ENCODE peak calls at places on chromosomes 1 and 21, in nine cellular contexts. M, F, R, K, Q, X, W, S and C are unnamed samples.

GRCh38 chr1:69911301-69911801 is 294.0 kb downstream of the LRRC40 start:
- DNase-seq in M (no peak), F (no peak), R (no peak), K (no peak), Q (no peak), X (no peak), W (no peak), S (no peak), C (no peak)

GRCh38 chr1:27568247-27569087 is 35.5 kb downstream of the AHDC1 start:
- DNase-seq in M (peak; percentile 99), F (peak; percentile 98), R (peak; percentile 96), K (peak; percentile 95), Q (peak; percentile 98), X (peak; percentile 99), W (peak; percentile 93), S (peak; percentile 98), C (peak; percentile 90)

GRCh38 chr1:228668553-228669400 is 66.5 kb upstream of the RHOU start:
- DNase-seq in M (no peak), F (peak; percentile 85), R (no peak), K (no peak), Q (peak; percentile 27), X (no peak), W (no peak), S (no peak), C (no peak)

GRCh38 chr1:167460836-167461235 is 57.5 kb downstream of the CD247 start:
- DNase-seq in M (no peak), F (no peak), R (no peak), K (no peak), Q (no peak), X (no peak), W (peak; percentile 76), S (peak; percentile 60), C (no peak)

GRCh38 chr1:244368279-244368678 is 83.4 kb downstream of the ADSS2 start:
- DNase-seq in M (no peak), F (no peak), R (no peak), K (no peak), Q (no peak), X (no peak), W (no peak), S (no peak), C (no peak)

GRCh38 chr1:22639286-22639685 is 2.9 kb downstream of the C1QA start:
- DNase-seq in M (no peak), F (peak; percentile 75), R (no peak), K (peak; percentile 27), Q (no peak), X (no peak), W (no peak), S (peak; percentile 55), C (no peak)

GRCh38 chr1:206895320-206895719 is 1.9 kb upstream of the IL24 start:
- DNase-seq in M (no peak), F (no peak), R (no peak), K (no peak), Q (no peak), X (no peak), W (no peak), S (no peak), C (no peak)

GRCh38 chr1:184867866-184868585 is 106.3 kb downstream of the NIBAN1 start:
- DNase-seq in M (no peak), F (no peak), R (no peak), K (no peak), Q (no peak), X (no peak), W (no peak), S (no peak), C (no peak)

GRCh38 chr1:248681651-248682050 is 20.9 kb downstream of the OR14I1 start:
- DNase-seq in M (no peak), F (no peak), R (no peak), K (no peak), Q (no peak), X (no peak), W (no peak), S (no peak), C (no peak)

GRCh38 chr1:33007190-33008050 is 29.3 kb downstream of the AK2 start:
- DNase-seq in M (no peak), F (no peak), R (no peak), K (no peak), Q (no peak), X (no peak), W (no peak), S (no peak), C (no peak)

GRCh38 chr1:84721152-84721551 is 30.9 kb upstream of the SSX2IP start:
- DNase-seq in M (no peak), F (no peak), R (no peak), K (no peak), Q (no peak), X (no peak), W (no peak), S (no peak), C (no peak)

GRCh38 chr1:224503161-224504118 is 68.8 kb upstream of the WDR26 start:
- DNase-seq in M (peak; percentile 92), F (peak; percentile 98), R (peak; percentile 93), K (peak; percentile 94), Q (peak; percentile 94), X (peak; percentile 84), W (no peak), S (peak; percentile 90), C (no peak)

GRCh38 chr21:45894107-45894810 is 87.3 kb upstream of the COL6A1 start:
- DNase-seq in M (no peak), F (peak; percentile 92), R (peak; percentile 77), K (peak; percentile 53), Q (no peak), X (no peak), W (no peak), S (no peak), C (no peak)

DNA sequence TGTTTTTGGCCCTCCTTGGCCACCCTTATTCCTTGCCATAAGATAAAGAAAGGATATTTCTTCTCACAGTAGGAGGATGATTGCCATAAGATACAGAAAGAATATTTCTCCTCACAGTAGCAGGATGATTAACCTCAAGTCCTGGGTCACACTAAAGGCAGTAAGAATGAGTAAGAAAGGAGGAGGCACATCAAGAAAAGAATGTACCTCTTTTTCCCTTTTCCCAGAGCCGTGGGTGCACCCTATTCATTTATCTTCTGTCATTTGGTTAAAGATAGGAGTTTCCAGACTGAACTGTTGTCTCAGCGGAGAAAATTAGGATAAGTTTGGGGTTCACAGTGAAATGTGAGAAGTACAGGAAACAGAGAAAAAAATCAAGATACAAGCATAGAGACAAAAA is 52.5 kb downstream of the LRRC8C start:
- DNase-seq in M (no peak), F (no peak), R (no peak), K (no peak), Q (no peak), X (no peak), W (no peak), S (no peak), C (no peak)
- H3K9me3 ChIP-seq in M (no peaks in the 10 kb centered on the region), F (no peaks in the 10 kb centered on the region), R (no peaks in the 10 kb centered on the region), K (no peaks in the 10 kb centered on the region), Q (no peaks in the 10 kb centered on the region), X (no peaks in the 10 kb centered on the region), W (no peaks in the 10 kb centered on the region), S (no peaks in the 10 kb centered on the region), C (no peaks in the 10 kb centered on the region)

GRCh38 chr21:24938592-24938991 is 668.7 kb downstream of the MRPL39 start:
- DNase-seq in M (no peak), F (no peak), R (no peak), K (no peak), Q (no peak), X (no peak), W (no peak), S (no peak), C (no peak)
- H3K9me3 ChIP-seq in M (no peaks in the 10 kb centered on the region), F (no peaks in the 10 kb centered on the region), R (no peaks in the 10 kb centered on the region), K (no peaks in the 10 kb centered on the region), Q (no peaks in the 10 kb centered on the region), X (no peaks in the 10 kb centered on the region), W (no peaks in the 10 kb centered on the region), S (no peaks in the 10 kb centered on the region), C (no peaks in the 10 kb centered on the region)

GRCh38 chr1:40479156-40479555 is 2.1 kb downstream of the ZFP69 start:
- DNase-seq in M (no peak), F (no peak), R (no peak), K (no peak), Q (no peak), X (no peak), W (no peak), S (no peak), C (no peak)
- H3K9me3 ChIP-seq in M (peaks cover 4% of the 10 kb centered on the region), F (no peaks in the 10 kb centered on the region), R (peaks cover 17% of the 10 kb centered on the region), K (peaks cover 34% of the 10 kb centered on the region), Q (no peaks in the 10 kb centered on the region), X (no peaks in the 10 kb centered on the region), W (no peaks in the 10 kb centered on the region), S (peaks cover 15% of the 10 kb centered on the region), C (peaks cover 4% of the 10 kb centered on the region)

GRCh38 chr1:94434339-94435092 is 16.3 kb downstream of the ABCD3 start:
- DNase-seq in M (no peak), F (no peak), R (no peak), K (no peak), Q (no peak), X (no peak), W (no peak), S (no peak), C (no peak)

GRCh38 chr1:94438692-94439276 is 20.6 kb downstream of the ABCD3 start:
- DNase-seq in M (no peak), F (no peak), R (no peak), K (no peak), Q (no peak), X (no peak), W (no peak), S (no peak), C (no peak)

GRCh38 chr1:94440088-94440487 is 21.9 kb downstream of the ABCD3 start:
- DNase-seq in M (no peak), F (no peak), R (no peak), K (no peak), Q (no peak), X (no peak), W (no peak), S (no peak), C (no peak)
- H3K9me3 ChIP-seq in M (peaks cover 20% of the 10 kb centered on the region), F (no peaks in the 10 kb centered on the region), R (no peaks in the 10 kb centered on the region), K (peaks cover 37% of the 10 kb centered on the region), Q (peaks cover 5% of the 10 kb centered on the region), X (no peaks in the 10 kb centered on the region), W (no peaks in the 10 kb centered on the region), S (peaks cover 7% of the 10 kb centered on the region), C (peaks cover 4% of the 10 kb centered on the region)

GRCh38 chr1:180380259-180381183 is 121.9 kb downstream of the ACBD6 start:
- DNase-seq in M (no peak), F (no peak), R (no peak), K (no peak), Q (no peak), X (no peak), W (no peak), S (no peak), C (no peak)
- H3K9me3 ChIP-seq in M (peaks cover 19% of the 10 kb centered on the region), F (peaks cover 3% of the 10 kb centered on the region), R (peaks cover 22% of the 10 kb centered on the region), K (peaks cover 77% of the 10 kb centered on the region), Q (peaks cover 5% of the 10 kb centered on the region), X (no peaks in the 10 kb centered on the region), W (no peaks in the 10 kb centered on the region), S (peaks cover 33% of the 10 kb centered on the region), C (peaks cover 14% of the 10 kb centered on the region)

DNA sequence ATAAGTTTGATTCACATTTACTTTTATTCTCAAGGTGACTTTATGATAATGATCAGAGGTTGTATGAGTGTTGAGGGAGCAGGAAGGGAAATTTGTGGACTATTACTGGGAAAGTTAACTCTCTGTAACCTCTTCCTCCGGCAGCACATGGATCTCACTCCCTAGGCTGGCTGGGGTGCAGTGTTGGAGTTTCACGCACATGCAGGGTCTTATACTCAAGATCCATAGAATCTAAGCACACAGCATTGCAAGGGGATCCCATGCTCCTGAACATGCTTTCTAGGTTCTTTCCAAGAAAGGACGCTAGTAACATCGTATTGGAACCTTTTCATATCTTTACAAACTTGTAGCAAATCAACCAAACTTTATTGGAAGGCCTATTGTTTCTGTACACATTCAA is 757.6 kb upstream of the TPTE start:
- DNase-seq in M (no peak), F (no peak), R (no peak), K (no peak), Q (no peak), X (no peak), W (no peak), S (no peak), C (no peak)
- H3K9me3 ChIP-seq in M (peaks cover 16% of the 10 kb centered on the region), F (no peaks in the 10 kb centered on the region), R (peaks cover 6% of the 10 kb centered on the region), K (peaks cover 32% of the 10 kb centered on the region), Q (no peaks in the 10 kb centered on the region), X (no peaks in the 10 kb centered on the region), W (peaks cover 3% of the 10 kb centered on the region), S (no peaks in the 10 kb centered on the region), C (peaks cover 11% of the 10 kb centered on the region)